ENCODE peak calls at places on chromosomes 4 and X, in four cellular contexts. C is lower lobe of right lung, W is upper lobe of left lung, L is colonic mucosa. D is an unnamed sample. For H3K9me3, the result is how much of the 10 kb centered on the place peaks cover.

GRCh38 chr4:168562021-168562691 is 65.3 kb downstream of the PALLD start:
- DNase-seq in C (no peak), W (no peak), L (no peak), D (peak)

GRCh38 chr4:137572163-137572562 is 39.9 kb upstream of the PCDH18 start:
- DNase-seq in L (no peak), W (no peak), C (no peak), D (no peak)

GRCh38 chr4:183257808-183258207 is 62.3 kb downstream of the CLDN22 start:
- DNase-seq in C (no peak), L (no peak), W (no peak), D (no peak)

GRCh38 chrX:131405497-131405896 is 116.4 kb upstream of the IGSF1 start:
- DNase-seq in W (no peak), C (no peak), L (no peak), D (no peak)

GRCh38 chr4:148312996-148313490 is 129.2 kb downstream of the NR3C2 start:
- DNase-seq in L (no peak), W (no peak), C (no peak), D (no peak)

GRCh38 chrX:51779306-51779705 is 36.1 kb downstream of the GSPT2 start:
- DNase-seq in W (no peak), C (no peak), L (no peak), D (no peak)

GRCh38 chr4:86249074-86249473 is 110.8 kb downstream of the MAPK10 start:
- DNase-seq in W (no peak), L (no peak), C (no peak), D (no peak)

GRCh38 chr4:118033148-118034060 is 882 bp upstream of the NDST3 start:
- DNase-seq in C (peak), W (peak), L (peak), D (peak)

GRCh38 chr4:164012396-164013027 is 518.0 kb downstream of the TMA16 start:
- DNase-seq in C (no peak), L (no peak), W (no peak), D (peak)

GRCh38 chr4:7243609-7244342 is 51.4 kb downstream of the SORCS2 start:
- DNase-seq in L (no peak), C (no peak), W (no peak), D (no peak)

GRCh38 chr4:164926301-164926700 is 49.3 kb downstream of the APELA start:
- DNase-seq in C (no peak), L (no peak), W (no peak), D (no peak)

GRCh38 chr4:25703731-25704388 is 48.2 kb downstream of the SLC34A2 start:
- DNase-seq in L (no peak), W (no peak), C (no peak), D (peak)

GRCh38 chr4:139017861-139018260 is 2.3 kb downstream of the NOCT start:
- DNase-seq in W (no peak), L (no peak), C (no peak), D (no peak)

GRCh38 chr4:120918788-120919187 is 3.7 kb downstream of the PRDM5 start:
- DNase-seq in L (peak), W (no peak), C (no peak), D (no peak)

GRCh38 chr4:189979196-189980047 is 38.8 kb downstream of the FRG1 start:
- DNase-seq in W (peak), L (no peak), C (no peak), D (no peak)

GRCh38 chrX:31007347-31007746 is 64.5 kb downstream of the FTHL17 start:
- DNase-seq in C (no peak), W (no peak), L (no peak), D (no peak)

GRCh38 chr4:6109842-6110560 is 90.3 kb downstream of the JAKMIP1 start:
- DNase-seq in C (no peak), W (no peak), L (no peak), D (peak)

GRCh38 chr4:134328741-134329140 is 127.2 kb upstream of the PABPC4L start:
- DNase-seq in L (no peak), C (no peak), W (peak), D (no peak)

GRCh38 chrX:115364625-115365024 is 75.1 kb downstream of the LUZP4 start:
- DNase-seq in W (no peak), L (no peak), C (no peak), D (no peak)

GRCh38 chr4:137794779-137795178 is 262.5 kb upstream of the PCDH18 start:
- DNase-seq in W (no peak), L (no peak), C (no peak), D (no peak)

GRCh38 chr4:104393649-104394048 is 101.0 kb downstream of the CXXC4 start:
- DNase-seq in C (no peak), L (no peak), W (no peak), D (no peak)

GRCh38 chr4:155759372-155760252 is 791 bp downstream of the GUCY1B1 start:
- DNase-seq in C (peak), L (peak), W (peak), D (no peak)

GRCh38 chrX:35841872-35842271 is 43.7 kb downstream of the MAGEB16 start:
- DNase-seq in W (no peak), C (no peak), L (no peak), D (no peak)

GRCh38 chr4:78370625-78371372 is 180.8 kb upstream of the ANXA3 start:
- DNase-seq in C (no peak), W (no peak), L (no peak), D (peak)

GRCh38 chrX:151458824-151459223 is 61.8 kb downstream of the VMA21 start:
- DNase-seq in C (no peak), L (no peak), W (no peak), D (no peak)

GRCh38 chrX:115650916-115651315 is 89.9 kb downstream of the PLS3 start:
- DNase-seq in L (peak), W (no peak), C (no peak), D (peak)

GRCh38 chrX:27680726-27681125 is 90.6 kb downstream of the DCAF8L2 start:
- DNase-seq in C (no peak), L (no peak), W (no peak), D (no peak)

GRCh38 chrX:35826503-35826902 is 28.4 kb downstream of the MAGEB16 start:
- DNase-seq in C (no peak), W (no peak), L (no peak), D (no peak)

DNA sequence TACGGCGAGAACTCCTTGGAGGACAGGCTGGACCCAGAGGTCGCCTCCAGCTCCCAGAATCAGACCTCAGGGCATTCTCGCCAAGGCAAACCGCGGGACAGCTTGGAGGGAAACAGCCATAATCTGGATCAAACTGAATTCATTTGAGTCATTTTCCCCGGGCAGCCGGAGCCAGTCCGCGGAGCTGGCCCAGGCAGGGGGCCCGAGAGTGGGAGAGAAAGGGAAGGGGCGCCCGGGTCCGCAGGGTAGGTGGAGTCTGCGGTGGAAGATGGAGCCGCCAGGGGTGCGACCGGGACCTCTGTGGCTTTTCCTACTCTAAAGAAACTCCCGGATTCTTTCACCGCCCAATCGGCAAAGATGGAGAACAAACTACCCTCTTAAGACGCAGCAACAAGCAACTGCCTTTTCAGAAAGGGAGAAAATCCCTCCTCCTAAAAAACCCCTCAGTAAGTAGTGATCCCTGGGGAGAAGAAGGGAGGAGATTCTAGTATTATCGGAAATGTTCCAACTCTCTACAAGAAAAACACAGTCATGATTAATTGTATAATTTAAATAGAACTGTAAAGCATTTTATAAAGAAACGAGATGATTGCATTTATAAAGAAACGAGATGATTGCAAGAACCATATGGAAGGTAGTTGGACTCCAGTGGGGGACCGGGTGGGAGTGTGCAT is 5.1 kb downstream of the NKX3-2 start:
- DNase-seq in C (no peak), W (peak), L (no peak), D (no peak)
- H3K9me3 ChIP-seq in C (under half), W (under half), L (under half), D (under half)

GRCh38 chrX:2793752-2794151 is 35.0 kb upstream of the GYG2 start:
- DNase-seq in C (no peak), W (no peak), L (no peak), D (no peak)
- H3K27ac ChIP-seq in C (no peak), W (no peak), L (no peak), D (no peak)

GRCh38 chrX:155115174-155115830 is 44.0 kb downstream of the BRCC3 start:
- DNase-seq in W (no peak), C (no peak), L (no peak), D (no peak)
- H3K9me3 ChIP-seq in W (under half), C (under half), L (under half), D (under half)

GRCh38 chr4:82791179-82791578 is 7.4 kb downstream of the SCD5 start:
- DNase-seq in C (no peak), L (no peak), W (no peak), D (no peak)

GRCh38 chr4:82787342-82787741 is 11.3 kb downstream of the SCD5 start:
- DNase-seq in C (no peak), L (no peak), W (no peak), D (no peak)

GRCh38 chr4:82792912-82793649 is 5.5 kb downstream of the SCD5 start:
- DNase-seq in C (no peak), L (no peak), W (no peak), D (no peak)

GRCh38 chr4:82789377-82789776 is 9.2 kb downstream of the SCD5 start:
- DNase-seq in W (no peak), L (no peak), C (no peak), D (no peak)

DNA sequence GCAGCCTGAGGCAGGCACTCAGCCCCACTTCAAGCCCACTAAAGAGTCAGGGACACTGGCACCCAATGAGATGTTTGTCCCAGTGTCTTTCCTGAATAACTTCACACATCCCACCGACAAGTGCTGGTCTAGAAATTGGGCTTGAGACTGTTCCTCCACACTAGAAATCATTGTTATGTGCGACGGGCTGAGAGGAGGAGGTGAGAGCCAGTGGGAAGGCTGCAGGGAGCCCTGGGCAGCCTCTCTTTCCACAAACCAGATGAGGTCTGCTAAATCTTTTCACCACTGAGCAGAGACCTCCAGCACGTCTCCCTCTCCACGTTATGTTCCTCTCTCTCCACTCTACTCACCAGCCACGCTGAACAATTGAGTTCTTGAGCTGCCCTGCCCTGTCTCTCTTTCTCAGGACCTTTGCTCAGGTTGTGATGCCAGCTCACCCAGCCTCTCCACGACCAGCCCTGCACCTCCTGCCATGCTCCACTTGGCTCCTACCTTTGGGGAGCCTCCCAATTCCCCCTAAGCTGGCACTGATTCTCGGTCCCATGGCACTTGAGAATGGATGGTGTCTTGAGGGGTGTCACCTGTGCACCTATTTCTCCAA is 8.4 kb downstream of the SCD5 start:
- DNase-seq in W (no peak), C (no peak), L (no peak), D (peak)
- H3K27ac ChIP-seq in W (no peak), C (no peak), L (no peak), D (no peak)

DNA sequence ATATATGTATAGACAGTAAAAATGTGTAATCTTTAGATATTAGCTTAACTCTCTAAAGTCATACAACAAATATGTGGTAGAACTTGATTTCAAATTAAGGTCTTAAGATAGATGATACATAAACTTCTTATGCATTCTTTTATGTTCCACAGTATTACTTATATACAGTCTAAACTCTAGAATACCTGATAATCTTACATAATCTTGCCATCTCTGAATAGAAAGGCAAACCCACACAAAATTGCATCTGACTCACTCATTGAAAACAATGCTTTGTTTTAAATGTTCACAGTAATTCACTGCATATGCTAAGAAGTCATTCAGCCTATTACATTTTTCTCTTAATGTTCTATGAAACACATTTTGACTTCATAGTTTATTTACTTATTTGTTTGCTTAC is 10.1 kb downstream of the SULT1B1 start:
- DNase-seq in C (no peak), L (no peak), W (no peak), D (no peak)
- H3K9me3 ChIP-seq in C (under half), L (under half), W (under half), D (under half)

DNA sequence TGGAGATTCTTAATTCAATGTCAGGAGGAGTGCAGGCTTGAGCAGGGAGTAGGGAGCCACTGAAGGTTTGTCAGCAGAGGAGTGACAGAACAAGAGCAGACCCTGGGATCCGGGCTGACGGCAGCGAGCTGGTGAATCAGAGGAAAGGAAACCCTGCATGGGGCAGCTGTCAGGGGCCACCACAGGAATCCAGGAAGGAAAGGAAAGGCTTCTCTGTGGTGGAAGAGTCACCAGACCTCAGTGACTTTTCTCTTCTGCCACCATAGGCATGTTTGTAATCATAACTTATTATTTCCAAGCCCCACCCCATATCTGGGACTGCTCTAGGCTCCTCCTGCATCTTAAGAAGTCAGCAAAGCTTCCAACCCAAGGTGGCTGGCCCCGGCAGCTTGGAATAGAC is 150.9 kb downstream of the BCOR start:
- DNase-seq in L (no peak), W (no peak), C (no peak), D (no peak)
- H3K27ac ChIP-seq in L (no peak), W (no peak), C (no peak), D (no peak)

DNA sequence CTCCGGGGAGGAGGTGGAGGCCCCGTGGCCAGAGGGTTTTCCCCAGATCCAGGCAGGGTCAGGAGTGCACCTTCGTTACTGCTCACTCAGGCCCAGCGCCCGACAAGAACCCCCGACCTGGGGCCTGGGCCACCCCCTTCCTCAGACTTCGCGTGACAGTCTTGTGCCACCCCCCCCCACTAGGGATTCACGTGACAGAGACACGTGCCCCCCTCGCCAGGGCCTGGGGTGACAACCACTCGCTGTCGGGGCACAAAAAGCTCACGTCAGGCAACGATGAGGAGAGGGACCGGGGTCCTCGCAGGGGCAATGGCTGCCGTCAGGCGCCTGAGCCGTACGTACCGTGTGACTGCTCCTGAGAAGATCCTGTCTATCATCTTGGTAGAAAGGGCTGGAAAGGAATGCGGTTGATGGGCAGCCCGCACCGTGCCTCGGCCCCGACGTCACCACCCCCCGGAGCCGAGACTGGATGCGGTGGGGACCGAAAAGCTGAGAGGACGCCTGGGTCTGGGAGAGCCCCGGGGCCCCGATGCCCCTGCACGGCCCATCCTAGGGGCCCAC is 23.0 kb upstream of the GTPBP6 start:
- DNase-seq in L (no peak), C (peak), W (peak), D (no peak)
- H3K9me3 ChIP-seq in L (under half), C (under half), W (under half), D (under half)

DNA sequence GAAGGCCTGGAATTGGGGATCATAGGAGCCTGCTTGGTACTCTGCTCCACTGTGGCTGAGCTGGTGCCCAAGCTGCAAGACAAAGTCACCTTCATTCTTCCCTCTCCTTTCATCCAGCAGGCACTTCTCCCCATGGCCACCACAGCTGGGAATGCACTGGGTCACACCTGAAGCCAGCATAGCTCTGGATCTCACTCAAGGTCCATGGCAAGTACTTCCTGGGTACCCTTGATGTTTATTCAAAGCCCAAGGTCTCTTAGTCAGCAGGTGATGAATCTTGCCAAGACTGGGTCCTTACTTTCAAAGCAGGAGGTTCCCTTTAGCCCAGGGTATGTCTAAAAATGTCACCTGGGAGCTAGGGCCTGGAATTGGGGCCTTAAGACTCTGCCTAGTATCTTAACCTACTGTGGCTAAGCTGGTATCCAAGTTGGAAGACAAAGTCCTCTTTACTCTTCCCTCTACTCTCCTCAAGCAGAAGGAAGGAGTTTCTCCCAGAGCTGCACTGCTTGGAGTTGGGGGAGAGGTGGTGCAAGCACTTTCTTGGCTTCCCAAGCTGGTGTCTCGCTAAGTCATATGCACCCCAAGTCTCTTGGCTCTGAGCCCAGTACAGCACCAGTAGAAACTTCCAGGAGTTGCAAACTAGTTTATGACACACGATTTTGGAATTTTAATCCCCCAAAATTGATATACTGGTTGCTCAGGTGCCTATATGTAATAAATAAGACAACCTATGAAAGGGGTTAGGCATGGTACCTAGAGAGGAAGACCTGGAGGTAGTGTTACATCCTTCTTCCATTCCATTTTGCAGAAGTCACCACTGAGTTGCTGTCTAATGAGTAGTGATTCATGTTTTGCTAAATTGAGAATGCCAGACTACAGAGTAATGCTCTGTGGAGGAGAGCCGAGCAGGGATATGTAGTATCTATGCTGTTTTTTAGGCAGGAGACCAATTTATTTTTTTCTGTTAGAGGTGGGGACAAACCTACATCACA is 4.6 kb upstream of the SLC4A4 start:
- DNase-seq in L (no peak), W (no peak), C (no peak), D (no peak)
- H3K27ac ChIP-seq in L (no peak), W (no peak), C (no peak), D (no peak)

D was measured in small intestine.